ENCODE peak calls at places on chromosomes 5 and 9, in nine cellular contexts. V is mesendoderm, W is HepG2, O is K562, Y is PC-3, X is endothelial cell of umbilical vein, C is astrocyte, L is mammary epithelial cell, B is neural progenitor cell. G is an unnamed sample. For H3K79me2, the result is how much of the 10 kb centered on the place peaks cover.

GRCh38 chr9:91346644-91347043 is 15.1 kb downstream of the AUH start:
- DNase-seq in V (no peak), W (no peak), O (no peak), Y (peak), X (no peak), C (no peak), L (peak), B (no peak), G (no peak)

GRCh38 chr5:75275736-75276135 is 39.1 kb upstream of the ANKRD31 start:
- DNase-seq in V (peak), W (no peak), O (no peak), Y (no peak), X (no peak), C (no peak), L (no peak), B (no peak), G (no peak)

GRCh38 chr9:114367406-114367805 is 20.4 kb downstream of the AKNA start:
- DNase-seq in V (no peak), W (no peak), O (no peak), Y (no peak), X (no peak), C (no peak), L (no peak), B (no peak), G (no peak)

GRCh38 chr5:93602261-93603149 is 19.5 kb downstream of the NR2F1 start:
- DNase-seq in V (peak), W (no peak), O (no peak), Y (peak), X (no peak), C (no peak), L (no peak), B (peak), G (no peak)

GRCh38 chr9:16442622-16443021 is 427.8 kb downstream of the BNC2 start:
- DNase-seq in V (peak), W (no peak), O (no peak), Y (peak), X (no peak), C (peak), L (peak), B (peak), G (no peak)

GRCh38 chr5:162637501-162637900 is 569.9 kb downstream of the GABRG2 start:
- DNase-seq in V (no peak), W (no peak), O (no peak), Y (no peak), X (no peak), C (no peak), L (no peak), B (no peak), G (no peak)

GRCh38 chr9:17135578-17135904 is 701 bp downstream of the CNTLN start:
- DNase-seq in V (peak), W (no peak), O (no peak), Y (peak), X (peak), C (no peak), L (no peak), B (no peak), G (no peak)

GRCh38 chr5:133246053-133246370 is 194.2 kb downstream of the HSPA4 start:
- DNase-seq in V (no peak), W (no peak), O (no peak), Y (no peak), X (no peak), C (no peak), L (no peak), B (no peak), G (no peak)

GRCh38 chr9:109100543-109101201 is 19.1 kb downstream of the TMEM245 start:
- DNase-seq in V (no peak), W (no peak), O (no peak), Y (no peak), X (no peak), C (no peak), L (no peak), B (no peak), G (no peak)

GRCh38 chr5:31757813-31758212 is 118.9 kb downstream of the PDZD2 start:
- DNase-seq in V (no peak), W (no peak), O (no peak), Y (no peak), X (no peak), C (no peak), L (no peak), B (no peak), G (no peak)

GRCh38 chr5:121462441-121462840 is 389.2 kb upstream of the FTMT start:
- DNase-seq in V (no peak), W (no peak), O (no peak), Y (no peak), X (no peak), C (no peak), L (no peak), B (no peak), G (no peak)

GRCh38 chr9:104750185-104750762 is 2.8 kb downstream of the NIPSNAP3A start:
- DNase-seq in V (no peak), W (no peak), O (peak), Y (no peak), X (no peak), C (no peak), L (no peak), B (no peak), G (no peak)

GRCh38 chr5:150140830-150141229 is 14.8 kb downstream of the PDGFRB start:
- DNase-seq in V (no peak), W (no peak), O (no peak), Y (no peak), X (no peak), C (peak), L (no peak), B (no peak), G (no peak)

GRCh38 chr9:93674580-93675335 is 98.4 kb downstream of the PHF2 start:
- DNase-seq in V (no peak), W (no peak), O (no peak), Y (no peak), X (no peak), C (no peak), L (no peak), B (no peak), G (no peak)

GRCh38 chr5:15020731-15021130 is 149.2 kb upstream of the ANKH start:
- DNase-seq in V (peak), W (no peak), O (no peak), Y (no peak), X (no peak), C (peak), L (no peak), B (no peak), G (no peak)

GRCh38 chr5:133457956-133458355 is 154.4 kb downstream of the FSTL4 start:
- DNase-seq in V (no peak), W (no peak), O (no peak), Y (no peak), X (peak), C (no peak), L (no peak), B (no peak), G (no peak)

GRCh38 chr5:134275822-134276221 is 49.9 kb upstream of the PPP2CA start:
- DNase-seq in V (no peak), W (no peak), O (no peak), Y (no peak), X (no peak), C (no peak), L (no peak), B (no peak), G (no peak)

GRCh38 chr9:16119261-16119660 is 566.4 kb downstream of the CCDC171 start:
- DNase-seq in V (no peak), W (no peak), O (no peak), Y (no peak), X (no peak), C (no peak), L (no peak), B (no peak), G (no peak)

GRCh38 chr5:34687269-34688011 is 31.3 kb downstream of the RAI14 start:
- DNase-seq in V (no peak), W (no peak), O (peak), Y (no peak), X (no peak), C (peak), L (no peak), B (no peak), G (no peak)
- H3K79me2 ChIP-seq in V (under half), W (under half), O (under half), Y (half or more), X (half or more), C (half or more), L (half or more), B (half or more), G (under half)

GRCh38 chr5:78593465-78593864 is 55.1 kb downstream of the LHFPL2 start:
- DNase-seq in V (no peak), W (no peak), O (no peak), Y (peak), X (no peak), C (no peak), L (no peak), B (no peak), G (no peak)

GRCh38 chr5:78594014-78594413 is 54.6 kb downstream of the LHFPL2 start:
- DNase-seq in V (no peak), W (no peak), O (no peak), Y (no peak), X (no peak), C (no peak), L (no peak), B (no peak), G (no peak)

GRCh38 chr5:78591227-78591626 is 57.3 kb downstream of the LHFPL2 start:
- DNase-seq in V (peak), W (peak), O (no peak), Y (peak), X (peak), C (peak), L (peak), B (no peak), G (no peak)

GRCh38 chr5:78591972-78592700 is 56.4 kb downstream of the LHFPL2 start:
- DNase-seq in V (peak), W (no peak), O (no peak), Y (no peak), X (peak), C (peak), L (no peak), B (no peak), G (no peak)

GRCh38 chr5:78592735-78593386 is 55.7 kb downstream of the LHFPL2 start:
- DNase-seq in V (no peak), W (no peak), O (no peak), Y (no peak), X (no peak), C (no peak), L (no peak), B (no peak), G (no peak)
- H3K79me2 ChIP-seq in V (under half), W (under half), O (under half), Y (half or more), X (under half), C (half or more), L (half or more), B (under half), G (under half)

DNA sequence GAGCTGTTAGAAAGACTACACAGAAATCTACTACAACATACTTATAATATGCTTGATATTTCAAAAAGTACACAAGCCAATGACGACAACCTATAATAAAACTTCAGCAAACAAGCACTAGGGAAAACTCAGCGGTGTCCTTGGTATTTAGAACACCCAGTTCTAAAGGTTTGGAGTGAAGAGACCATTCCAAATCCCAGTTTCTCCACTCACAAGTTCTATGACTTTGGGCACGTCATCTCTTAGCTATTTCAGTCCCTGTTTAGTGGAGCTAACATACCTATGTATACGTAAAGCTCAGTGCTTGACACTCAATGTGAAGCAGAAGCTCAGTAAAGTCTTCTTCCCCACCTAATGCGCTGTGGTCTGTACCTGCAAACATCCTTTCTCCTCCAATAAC is 52.8 kb downstream of the MLLT3 start:
- DNase-seq in V (no peak), W (no peak), O (no peak), Y (peak), X (no peak), C (no peak), L (no peak), B (no peak), G (no peak)
- H3K79me2 ChIP-seq in V (under half), W (under half), O (under half), Y (under half), X (under half), C (under half), L (under half), B (under half), G (under half)

DNA sequence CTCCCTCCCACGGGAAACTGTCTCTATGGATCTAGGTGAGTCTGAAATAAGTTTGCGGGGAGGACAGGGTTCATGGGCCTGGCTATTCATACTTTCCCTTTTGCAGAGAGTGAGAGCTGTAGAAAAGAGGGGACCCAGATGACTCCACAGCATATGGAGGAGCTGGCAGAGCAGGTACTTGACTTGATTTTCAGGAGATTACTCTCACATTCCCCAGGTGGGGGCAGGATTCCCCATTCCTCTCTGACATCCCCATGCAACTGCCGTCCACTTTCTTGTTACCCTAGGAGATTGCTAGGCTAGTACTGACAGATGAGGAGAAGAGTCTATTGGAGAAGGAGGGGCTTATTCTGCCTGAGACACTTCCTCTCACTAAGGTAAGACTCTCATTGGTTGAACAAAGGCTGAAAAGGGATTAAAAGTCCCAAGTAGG is 659 bp downstream of the CREB3 start:
- DNase-seq in V (peak), W (peak), O (peak), Y (peak), X (peak), C (peak), L (peak), B (peak), G (peak)
- H3K79me2 ChIP-seq in V (under half), W (under half), O (half or more), Y (under half), X (half or more), C (half or more), L (half or more), B (half or more), G (under half)

GRCh38 chr9:136088481-136088938 is 6.6 kb downstream of the NACC2 start:
- DNase-seq in V (no peak), W (no peak), O (no peak), Y (no peak), X (no peak), C (no peak), L (no peak), B (peak), G (no peak)

GRCh38 chr9:136090768-136091581 is 4.1 kb downstream of the NACC2 start:
- DNase-seq in V (no peak), W (no peak), O (no peak), Y (no peak), X (no peak), C (no peak), L (no peak), B (peak), G (no peak)

GRCh38 chr9:136090060-136090735 is 4.9 kb downstream of the NACC2 start:
- DNase-seq in V (no peak), W (no peak), O (no peak), Y (no peak), X (no peak), C (no peak), L (no peak), B (peak), G (no peak)

GRCh38 chr9:136088939-136089696 is 6.0 kb downstream of the NACC2 start:
- DNase-seq in V (no peak), W (no peak), O (no peak), Y (no peak), X (no peak), C (no peak), L (no peak), B (peak), G (peak)

DNA sequence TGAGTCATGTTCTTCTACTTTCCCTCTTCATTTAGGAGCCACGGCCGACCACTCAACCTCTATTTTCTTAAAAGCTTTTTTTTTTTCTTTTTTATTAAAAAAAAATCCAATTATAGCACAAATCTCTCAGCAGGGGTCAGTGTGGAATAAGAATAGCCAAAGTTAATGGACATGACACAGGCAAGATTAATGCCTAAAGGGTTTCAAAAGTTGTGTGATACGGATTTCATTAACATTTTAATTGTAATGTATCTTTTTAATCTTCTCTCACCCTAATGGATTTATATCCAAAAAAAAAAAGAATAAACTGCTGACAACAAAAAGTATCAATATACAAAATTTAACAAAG is 5.4 kb downstream of the NACC2 start:
- DNase-seq in V (no peak), W (no peak), O (no peak), Y (peak), X (peak), C (no peak), L (no peak), B (no peak), G (peak)
- H3K79me2 ChIP-seq in V (under half), W (half or more), O (half or more), Y (half or more), X (half or more), C (half or more), L (half or more), B (under half), G (under half)

GRCh38 chr5:57174850-57175525 is 1.1 kb downstream of the GPBP1 start:
- DNase-seq in V (peak), W (no peak), O (peak), Y (no peak), X (peak), C (no peak), L (peak), B (peak), G (peak)
- H3K79me2 ChIP-seq in V (half or more), W (half or more), O (half or more), Y (half or more), X (half or more), C (half or more), L (half or more), B (half or more), G (half or more)

GRCh38 chr5:72837524-72838096 is 21.1 kb downstream of the TNPO1 start:
- DNase-seq in V (no peak), W (no peak), O (no peak), Y (no peak), X (peak), C (no peak), L (no peak), B (no peak), G (no peak)
- H3K79me2 ChIP-seq in V (under half), W (under half), O (under half), Y (half or more), X (half or more), C (half or more), L (half or more), B (half or more), G (under half)

GRCh38 chr5:151574597-151574996 is 16.5 kb downstream of the FAT2 start:
- DNase-seq in V (no peak), W (no peak), O (no peak), Y (peak), X (no peak), C (no peak), L (peak), B (no peak), G (no peak)
- H3K79me2 ChIP-seq in V (under half), W (under half), O (under half), Y (under half), X (under half), C (under half), L (half or more), B (under half), G (under half)

G was measured in Karpas-422.